ENCODE peak calls at places on chromosomes 3 and 15, in eight cellular contexts. P, J, U, S, V, M, A and R are unnamed samples.

GRCh38 chr3:94336076-94336741 is 273.3 kb downstream of the NSUN3 start:
- DNase-seq in A (peak; percentile 78), M (peak; percentile 40), J (peak; percentile 59), U (no peak), P (no peak), S (peak; percentile 81), V (peak; percentile 2), R (no peak)

GRCh38 chr3:15428539-15428938 is 1.1 kb downstream of the EAF1 start:
- DNase-seq in M (peak; percentile 90), S (peak; percentile 69), J (peak; percentile 81), P (no peak), A (no peak), V (peak; percentile 47), U (no peak), R (no peak)

GRCh38 chr15:56815247-56815646 is 81.9 kb upstream of the ZNF280D start:
- DNase-seq in J (no peak), M (peak; percentile 48), V (no peak), S (no peak), P (no peak), A (no peak), U (no peak), R (no peak)

GRCh38 chr15:96887730-96888129 is 557.2 kb downstream of the NR2F2 start:
- DNase-seq in U (no peak), S (no peak), A (peak; percentile 70), P (no peak), V (no peak), J (peak; percentile 38), M (peak; percentile 32), R (no peak)

GRCh38 chr3:179321585-179322322 is 1.1 kb upstream of the ZNF639 start:
- DNase-seq in M (peak; percentile 41), U (no peak), A (peak; percentile 70), P (no peak), V (peak; percentile 54), J (peak; percentile 72), S (peak; percentile 74), R (no peak)

GRCh38 chr15:41862515-41863116 is 24.0 kb downstream of the PLA2G4B start:
- DNase-seq in V (no peak), U (no peak), J (no peak), P (no peak), A (no peak), M (no peak), S (no peak), R (no peak)

GRCh38 chr15:82040395-82040794 is 5.4 kb downstream of the MEX3B start:
- DNase-seq in M (no peak), S (no peak), A (no peak), U (no peak), P (no peak), J (no peak), V (no peak), R (no peak)

GRCh38 chr3:192825191-192825590 is 92.5 kb downstream of the MB21D2 start:
- DNase-seq in S (peak; percentile 73), V (no peak), U (no peak), M (no peak), A (no peak), P (no peak), J (no peak), R (no peak)

GRCh38 chr15:94584833-94585244 is 353.5 kb downstream of the MCTP2 start:
- DNase-seq in U (no peak), V (no peak), M (peak; percentile 33), A (no peak), S (no peak), J (no peak), P (peak; percentile 10), R (no peak)

GRCh38 chr3:95476534-95476933 is 1337.9 kb upstream of the EPHA6 start:
- DNase-seq in A (no peak), M (no peak), V (no peak), U (no peak), J (no peak), P (no peak), S (no peak), R (no peak)

GRCh38 chr3:170274641-170275040 is 52.4 kb downstream of the PRKCI start:
- DNase-seq in P (no peak), J (no peak), A (no peak), U (no peak), M (no peak), S (no peak), V (no peak), R (no peak)

GRCh38 chr3:177109688-177110087 is 87.6 kb downstream of the TBL1XR1 start:
- DNase-seq in J (no peak), A (no peak), P (peak; percentile 8), V (no peak), M (no peak), S (no peak), U (no peak), R (no peak)

GRCh38 chr3:13902648-13903238 is 22.9 kb upstream of the WNT7A start:
- DNase-seq in P (no peak), V (no peak), U (no peak), S (no peak), M (no peak), A (no peak), J (no peak), R (no peak)

GRCh38 chr15:43779016-43779415 is 2.2 kb upstream of the ELL3 start:
- DNase-seq in P (no peak), S (no peak), M (no peak), U (no peak), J (no peak), A (no peak), V (no peak), R (no peak)

GRCh38 chr15:43776718-43777292 is at the start of gene ELL3:
- DNase-seq in P (no peak), S (peak; percentile 35), A (peak; percentile 62), U (peak; percentile 73), J (peak; percentile 64), V (peak; percentile 65), M (peak; percentile 81), R (peak; percentile 88)

GRCh38 chr15:43776101-43776717 is 557 bp downstream of the ELL3 start:
- DNase-seq in P (peak; percentile 77), M (no peak), V (no peak), S (no peak), J (no peak), A (no peak), U (no peak), R (no peak)

GRCh38 chr15:43775411-43775965 is 1.3 kb downstream of the ELL3 start:
- DNase-seq in M (peak; percentile 71), J (peak; percentile 59), P (no peak), V (no peak), U (peak; percentile 51), S (peak; percentile 30), A (peak; percentile 30), R (no peak)

GRCh38 chr15:43777293-43777819 is 590 bp upstream of the ELL3 start:
- DNase-seq in A (peak; percentile 70), U (peak; percentile 76), J (peak; percentile 76), P (peak; percentile 69), V (peak; percentile 64), S (peak; percentile 75), M (no peak), R (peak; percentile 91)
- TF ChIP-seq CTCF in A (peak; percentile 80), U (no peak), J (peak; percentile 64), P (peak; percentile 84), V (peak; percentile 40), S (peak; percentile 79), M (peak; percentile 61), R (peak; percentile 32)

GRCh38 chr15:100631831-100632230 is 29.4 kb downstream of the ASB7 start:
- DNase-seq in A (no peak), S (no peak), P (no peak), V (no peak), M (no peak), J (no peak), U (no peak), R (no peak)
- H3K4me3 ChIP-seq in A (no peak overlapping the region), S (no peak overlapping the region), P (no peak overlapping the region), V (no peak overlapping the region), M (no peak overlapping the region), J (no peak overlapping the region), U (no peak overlapping the region), R (no peak overlapping the region)

DNA sequence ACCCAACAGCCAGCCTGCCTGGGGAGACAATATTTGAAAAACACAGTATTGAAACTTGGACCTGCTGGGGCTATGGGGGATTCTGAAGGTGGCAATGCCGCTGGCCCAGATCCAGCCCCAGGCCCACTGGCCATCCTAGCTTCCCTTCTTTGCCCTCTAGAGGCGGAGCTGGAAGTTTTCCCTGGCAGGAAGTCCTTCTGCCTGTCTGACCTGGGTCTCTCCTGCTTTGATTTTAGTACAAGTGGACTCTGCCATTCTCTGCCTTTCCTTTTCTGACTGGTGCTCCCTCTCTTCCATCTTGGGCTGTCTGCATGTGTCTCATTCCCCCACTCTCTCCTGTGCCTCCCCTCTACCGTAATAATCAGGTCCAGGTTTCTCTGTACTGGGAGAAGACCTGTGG is 3.6 kb downstream of the SEMA3F start:
- DNase-seq in M (no peak), P (no peak), J (no peak), V (no peak), U (no peak), S (no peak), A (no peak), R (no peak)
- TF ChIP-seq CTCF in M (peak; percentile 15), P (no peak), J (no peak), V (no peak), U (no peak), S (no peak), A (no peak), R (no peak)

DNA sequence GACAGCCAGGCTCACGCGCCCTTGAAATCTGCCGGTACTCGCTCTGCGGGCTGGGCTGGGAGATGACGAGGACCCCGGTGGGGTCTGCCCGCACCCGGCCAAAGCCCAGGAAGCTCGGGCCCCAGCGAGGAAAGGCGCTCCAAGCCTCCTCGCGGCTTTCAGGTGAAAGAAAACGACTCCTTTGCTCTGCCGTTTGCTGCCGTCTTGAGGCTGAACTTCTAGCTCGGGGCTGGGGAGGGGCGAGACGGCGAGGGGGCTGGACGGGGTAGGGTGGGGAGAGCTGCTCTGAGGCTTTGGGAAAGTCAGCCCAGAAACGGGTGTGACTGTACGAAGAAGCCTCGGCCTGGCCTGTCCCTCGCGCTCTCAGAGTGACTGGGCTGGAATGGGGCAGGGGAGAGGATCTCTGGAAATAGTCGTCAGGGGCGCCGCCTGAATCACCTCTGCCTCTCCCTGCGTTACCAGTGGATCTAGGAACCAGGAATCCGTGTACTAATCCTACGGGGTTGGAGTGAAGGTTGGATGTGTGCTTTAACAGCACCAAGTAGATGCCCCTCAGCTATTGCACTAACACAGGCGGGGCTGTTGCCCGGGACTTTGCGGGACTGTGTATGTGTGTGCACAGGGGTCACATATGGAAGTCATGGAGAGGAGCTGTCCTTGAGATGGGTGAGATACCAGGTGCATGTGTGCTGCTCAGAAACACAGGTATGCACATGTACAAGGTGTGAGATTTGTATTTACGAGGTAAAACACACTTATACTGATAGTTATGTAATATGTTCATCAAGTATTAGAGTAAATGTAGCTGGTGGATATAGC is 495 bp downstream of the FOXL2NB start:
- DNase-seq in S (no peak), U (no peak), M (no peak), P (no peak), A (no peak), J (no peak), V (no peak), R (peak; percentile 57)
- H3K4me3 ChIP-seq in S (peak overlapping the region; percentile 63), U (peak overlapping the region; percentile 17), M (no peak overlapping the region), P (no peak overlapping the region), A (peak overlapping the region; percentile 44), J (peak overlapping the region; percentile 37), V (peak overlapping the region; percentile 61), R (peak overlapping the region; percentile 72)

GRCh38 chr3:132284756-132285619 is 32.2 kb upstream of the ACP3 start:
- DNase-seq in M (no peak), V (no peak), J (no peak), S (no peak), U (no peak), A (no peak), P (no peak), R (no peak)
- TF ChIP-seq CTCF in M (no peak), V (no peak), J (no peak), S (no peak), U (no peak), A (no peak), P (no peak), R (no peak)